ENCODE peak calls at places on chromosomes 6 and 20, in eight cellular contexts. Y, D, N, Z, E, I, G and M are unnamed samples.

GRCh38 chr20:33433465-33433864 is 10.1 kb downstream of the SNTA1 start:
- DNase-seq in E (no peak), Z (no peak), G (no peak), N (no peak), D (no peak), Y (no peak), I (no peak), M (peak; percentile 60)

GRCh38 chr6:101114703-101115102 is 233.6 kb upstream of the ASCC3 start:
- DNase-seq in E (no peak), Y (no peak), G (peak; percentile 27), D (peak; percentile 19), Z (no peak), I (peak; percentile 49), N (no peak), M (no peak)

GRCh38 chr6:127162808-127163207 is 44.3 kb downstream of the RSPO3 start:
- DNase-seq in N (no peak), D (no peak), I (no peak), Z (no peak), G (peak; percentile 47), Y (no peak), E (no peak), M (no peak)

GRCh38 chr20:24690408-24690807 is 221.0 kb downstream of the SYNDIG1 start:
- DNase-seq in Y (no peak), D (peak; percentile 7), I (no peak), N (no peak), Z (no peak), G (no peak), E (no peak), M (no peak)

GRCh38 chr20:34017610-34018009 is 23.9 kb downstream of the RALY start:
- DNase-seq in Z (no peak), N (no peak), G (peak; percentile 98), E (no peak), D (no peak), I (no peak), Y (no peak), M (no peak)

GRCh38 chr6:100479180-100480035 is 14.7 kb upstream of the SIM1 start:
- DNase-seq in Z (no peak), Y (no peak), G (no peak), I (peak; percentile 67), D (no peak), E (no peak), N (no peak), M (no peak)

GRCh38 chr20:32972181-32973076 is 31.8 kb downstream of the SUN5 start:
- DNase-seq in Z (no peak), D (peak; percentile 42), I (peak; percentile 13), Y (peak; percentile 66), G (no peak), E (peak; percentile 2), N (peak; percentile 82), M (no peak)

GRCh38 chr6:161584929-161585328 is 311.1 kb upstream of the AGPAT4 start:
- DNase-seq in D (no peak), E (no peak), I (no peak), N (no peak), Y (no peak), Z (no peak), G (no peak), M (no peak)

GRCh38 chr6:1482381-1483166 is 93.2 kb downstream of the FOXF2 start:
- DNase-seq in G (no peak), E (no peak), I (no peak), N (no peak), Y (no peak), Z (no peak), D (no peak), M (no peak)

GRCh38 chr6:50264995-50265571 is 215.4 kb upstream of the DEFB112 start:
- DNase-seq in Y (no peak), D (no peak), Z (peak; percentile 16), N (no peak), G (no peak), E (no peak), I (peak; percentile 61), M (no peak)

GRCh38 chr6:25054469-25054868 is 118.7 kb upstream of the RIPOR2 start:
- DNase-seq in D (no peak), I (no peak), E (no peak), Y (no peak), Z (no peak), G (peak; percentile 90), N (no peak), M (no peak)

GRCh38 chr6:108093781-108094180 is 19.2 kb upstream of the OSTM1 start:
- DNase-seq in N (no peak), I (no peak), Y (no peak), G (no peak), D (no peak), Z (no peak), E (no peak), M (no peak)

GRCh38 chr6:127516676-127517273 is 2.4 kb downstream of the MTCL3 start:
- DNase-seq in Z (peak; percentile 39), G (no peak), D (peak; percentile 20), I (peak; percentile 83), N (peak; percentile 18), E (peak; percentile 30), Y (no peak), M (no peak)

GRCh38 chr6:113758725-113759576 is 98.2 kb upstream of the MARCKS start:
- DNase-seq in D (no peak), I (no peak), Z (no peak), N (no peak), Y (no peak), E (no peak), G (peak; percentile 32), M (no peak)

GRCh38 chr20:46399401-46399800 is 7.0 kb downstream of the ELMO2 start:
- DNase-seq in Z (no peak), E (no peak), I (no peak), Y (no peak), D (no peak), G (no peak), N (no peak), M (no peak)

GRCh38 chr6:5718231-5718947 is 288.3 kb downstream of the NRN1 start:
- DNase-seq in I (no peak), E (no peak), Z (no peak), G (no peak), Y (no peak), D (no peak), N (no peak), M (no peak)

GRCh38 chr6:55729665-55730064 is 145.7 kb downstream of the BMP5 start:
- DNase-seq in E (no peak), G (no peak), Z (no peak), D (no peak), N (no peak), I (no peak), Y (no peak), M (no peak)

DNA sequence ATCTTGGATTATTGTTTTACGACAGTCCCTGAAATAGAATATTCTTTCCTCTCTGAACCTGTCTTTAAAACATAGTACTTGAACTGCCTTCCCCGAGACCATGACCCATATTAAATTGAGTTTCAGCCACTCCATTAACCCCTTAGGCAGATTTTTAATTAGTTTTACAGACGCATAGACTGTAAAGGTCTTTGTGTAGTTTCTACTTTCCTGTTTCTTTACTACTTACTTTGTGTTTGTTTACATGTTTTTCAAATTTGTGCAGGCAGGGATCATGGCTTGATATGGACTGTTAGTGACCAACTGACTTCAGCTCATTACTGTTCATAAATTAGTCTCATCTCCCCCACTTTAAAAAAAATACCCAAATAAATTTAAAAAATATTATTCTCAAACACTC is 53.8 kb downstream of the FYN start:
- DNase-seq in Z (no peak), I (no peak), N (no peak), E (no peak), G (no peak), D (no peak), Y (no peak), M (no peak)
- H3K4me1 ChIP-seq in Z (no peaks in the 10 kb centered on the region), I (no peaks in the 10 kb centered on the region), N (peaks cover 64% of the 10 kb centered on the region), E (no peaks in the 10 kb centered on the region), G (peaks cover 9% of the 10 kb centered on the region), D (no peaks in the 10 kb centered on the region), Y (peaks cover 39% of the 10 kb centered on the region), M (peaks cover 44% of the 10 kb centered on the region)

DNA sequence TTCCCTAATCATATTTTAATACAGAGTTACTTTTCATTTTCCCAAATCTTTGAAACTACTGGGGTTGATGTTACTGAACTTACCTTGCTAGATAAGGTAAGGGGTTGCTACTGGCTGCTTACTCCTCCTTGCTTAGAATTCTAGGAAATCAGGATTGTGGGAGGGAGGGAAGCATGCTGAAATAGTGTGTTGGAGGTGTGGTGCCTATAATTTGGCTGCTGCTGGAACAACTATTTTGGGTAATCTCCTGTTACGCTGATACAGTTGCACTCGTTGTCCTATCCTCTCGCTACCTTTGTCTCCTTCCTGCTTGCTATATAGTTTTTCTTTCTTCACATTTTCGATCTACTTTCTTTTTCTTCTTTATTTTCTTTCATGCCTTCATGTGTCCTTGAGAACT is 83.7 kb downstream of the BMP2 start:
- DNase-seq in Z (no peak), Y (no peak), N (no peak), I (no peak), D (no peak), E (no peak), G (no peak), M (no peak)
- H3K4me3 ChIP-seq in Z (no peak overlapping the region), Y (no peak overlapping the region), N (no peak overlapping the region), I (no peak overlapping the region), D (no peak overlapping the region), E (no peak overlapping the region), G (no peak overlapping the region), M (no peak overlapping the region)

GRCh38 chr6:147567141-147567805 is 58.8 kb downstream of the SAMD5 start:
- DNase-seq in E (no peak), D (no peak), I (no peak), Z (no peak), N (no peak), Y (no peak), G (no peak), M (no peak)
- H3K4me1 ChIP-seq in E (no peaks in the 10 kb centered on the region), D (no peaks in the 10 kb centered on the region), I (no peaks in the 10 kb centered on the region), Z (no peaks in the 10 kb centered on the region), N (no peaks in the 10 kb centered on the region), Y (no peaks in the 10 kb centered on the region), G (no peaks in the 10 kb centered on the region), M (no peaks in the 10 kb centered on the region)

GRCh38 chr6:169828176-169828575 is 76.8 kb downstream of the ERMARD start:
- DNase-seq in N (no peak), Y (no peak), D (peak; percentile 13), E (peak; percentile 9), I (no peak), Z (no peak), G (no peak), M (no peak)

GRCh38 chr6:169824848-169825557 is 73.6 kb downstream of the ERMARD start:
- DNase-seq in G (no peak), Z (no peak), D (peak; percentile 10), E (peak; percentile 5), Y (no peak), I (no peak), N (no peak), M (no peak)

GRCh38 chr6:169827372-169827771 is 76.0 kb downstream of the ERMARD start:
- DNase-seq in Y (no peak), D (peak; percentile 6), G (no peak), I (peak; percentile 40), E (no peak), Z (no peak), N (no peak), M (no peak)

GRCh38 chr6:169825558-169826225 is 74.3 kb downstream of the ERMARD start:
- DNase-seq in I (no peak), D (peak; percentile 5), G (no peak), Z (no peak), Y (no peak), E (no peak), N (no peak), M (no peak)

DNA sequence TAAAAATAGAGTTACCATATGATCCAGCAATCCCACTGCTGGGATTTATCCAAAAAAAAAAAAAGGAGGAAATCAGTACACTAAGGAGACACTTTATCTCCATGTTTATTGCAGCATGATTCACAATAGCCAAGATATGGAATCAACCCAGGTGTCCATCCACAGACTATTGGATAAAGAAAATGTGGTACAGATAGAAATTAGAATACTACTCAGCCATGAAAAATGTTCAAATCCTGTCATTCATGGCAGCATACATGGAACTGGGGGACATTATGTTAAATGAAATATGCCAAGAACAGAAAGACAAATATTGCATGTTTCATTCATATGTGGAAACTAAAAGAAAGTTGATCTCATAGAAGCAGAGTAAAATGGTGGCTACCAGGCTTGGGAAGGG is 75.3 kb downstream of the ERMARD start:
- DNase-seq in E (no peak), Z (no peak), D (no peak), Y (no peak), I (no peak), N (no peak), G (no peak), M (no peak)
- H3K4me3 ChIP-seq in E (no peak overlapping the region), Z (no peak overlapping the region), D (no peak overlapping the region), Y (no peak overlapping the region), I (no peak overlapping the region), N (no peak overlapping the region), G (no peak overlapping the region), M (no peak overlapping the region)